ENCODE peak calls at places on chromosomes 6 and 20, in seven cellular contexts. I is neuronal stem cell, S is H9, Z is IMR-90, K is trophoblast cell, J is mesendoderm, H is H1. U is an unnamed sample.

GRCh38 chr6:140909156-140909555 is 1223.6 kb upstream of the GJE1 start:
- DNase-seq in H (no peak), Z (peak; percentile 77), I (no peak), K (no peak), S (no peak), J (no peak), U (no peak)

GRCh38 chr6:12748815-12749521 is 32.4 kb downstream of the PHACTR1 start:
- DNase-seq in J (no peak), I (peak; percentile 49), Z (no peak), K (no peak), H (peak; percentile 57), S (peak; percentile 83), U (no peak)

GRCh38 chr20:49579195-49579594 is 11.3 kb upstream of the PTGIS start:
- DNase-seq in H (no peak), J (no peak), I (no peak), Z (no peak), K (no peak), S (no peak), U (no peak)

GRCh38 chr6:139600919-139601470 is 226.5 kb upstream of the CITED2 start:
- DNase-seq in S (no peak), K (no peak), J (peak; percentile 75), H (no peak), Z (no peak), I (no peak), U (no peak)

GRCh38 chr6:35025241-35026188 is 115.6 kb downstream of the TCP11 start:
- DNase-seq in J (peak; percentile 48), S (no peak), I (no peak), H (no peak), K (no peak), Z (no peak), U (no peak)

GRCh38 chr6:54717849-54718455 is 128.6 kb upstream of the FAM83B start:
- DNase-seq in H (no peak), S (peak; percentile 52), Z (peak; percentile 37), I (peak; percentile 66), K (peak; percentile 84), J (peak; percentile 73), U (peak; percentile 58)

GRCh38 chr20:62195736-62196135 is 12.9 kb downstream of the MTG2 start:
- DNase-seq in K (no peak), S (no peak), H (no peak), Z (no peak), J (no peak), I (no peak), U (no peak)

GRCh38 chr6:27591660-27592059 is 118.8 kb upstream of the ZNF184 start:
- DNase-seq in J (peak; percentile 85), Z (peak; percentile 52), H (no peak), S (peak; percentile 47), K (peak; percentile 4), I (peak; percentile 58), U (peak; percentile 35)

GRCh38 chr6:122749451-122750050 is 30.0 kb upstream of the FABP7 start:
- DNase-seq in K (no peak), Z (no peak), J (no peak), S (no peak), H (no peak), I (no peak), U (peak; percentile 34)

GRCh38 chr20:61650912-61651733 is 399.1 kb downstream of the CDH4 start:
- DNase-seq in Z (no peak), K (no peak), H (no peak), J (no peak), I (no peak), S (no peak), U (no peak)

GRCh38 chr20:48618052-48618451 is 209.7 kb downstream of the PREX1 start:
- DNase-seq in J (no peak), I (no peak), K (no peak), Z (no peak), S (no peak), H (no peak), U (no peak)

GRCh38 chr6:28161410-28162079 is 19.9 kb downstream of the ZKSCAN8 start:
- DNase-seq in Z (peak; percentile 68), H (peak; percentile 65), I (peak; percentile 39), S (peak; percentile 93), J (peak; percentile 91), K (peak; percentile 78), U (peak; percentile 51)

GRCh38 chr6:36727491-36728021 is 29.9 kb downstream of the RAB44 start:
- DNase-seq in K (no peak), Z (peak; percentile 29), J (no peak), H (no peak), I (no peak), S (no peak), U (peak; percentile 33)

GRCh38 chr6:62150048-62150663 is 135.9 kb downstream of the KHDRBS2 start:
- DNase-seq in K (peak; percentile 5), S (peak; percentile 30), Z (peak; percentile 0), H (no peak), I (peak; percentile 32), J (peak; percentile 77), U (peak; percentile 79)

GRCh38 chr6:159691133-159691962 is 1.7 kb downstream of the SOD2 start:
- DNase-seq in K (peak; percentile 69), J (peak; percentile 58), I (no peak), S (no peak), H (no peak), Z (peak; percentile 92), U (peak; percentile 97)

GRCh38 chr20:955656-956055 is 39.5 kb upstream of the ANGPT4 start:
- DNase-seq in S (no peak), J (no peak), Z (no peak), I (no peak), K (no peak), H (no peak), U (no peak)

GRCh38 chr6:25035451-25036435 is 100.0 kb upstream of the RIPOR2 start:
- DNase-seq in J (peak; percentile 90), H (no peak), Z (no peak), I (no peak), K (peak; percentile 52), S (no peak), U (peak; percentile 34)

GRCh38 chr6:1336246-1336843 is 24.4 kb downstream of the FOXQ1 start:
- DNase-seq in J (peak; percentile 78), S (peak; percentile 68), H (no peak), K (peak; percentile 78), Z (no peak), I (no peak), U (no peak)

GRCh38 chr20:48763183-48764030 is 64.4 kb downstream of the PREX1 start:
- DNase-seq in J (peak; percentile 40), Z (no peak), S (no peak), I (peak; percentile 48), K (no peak), H (no peak), U (no peak)

DNA sequence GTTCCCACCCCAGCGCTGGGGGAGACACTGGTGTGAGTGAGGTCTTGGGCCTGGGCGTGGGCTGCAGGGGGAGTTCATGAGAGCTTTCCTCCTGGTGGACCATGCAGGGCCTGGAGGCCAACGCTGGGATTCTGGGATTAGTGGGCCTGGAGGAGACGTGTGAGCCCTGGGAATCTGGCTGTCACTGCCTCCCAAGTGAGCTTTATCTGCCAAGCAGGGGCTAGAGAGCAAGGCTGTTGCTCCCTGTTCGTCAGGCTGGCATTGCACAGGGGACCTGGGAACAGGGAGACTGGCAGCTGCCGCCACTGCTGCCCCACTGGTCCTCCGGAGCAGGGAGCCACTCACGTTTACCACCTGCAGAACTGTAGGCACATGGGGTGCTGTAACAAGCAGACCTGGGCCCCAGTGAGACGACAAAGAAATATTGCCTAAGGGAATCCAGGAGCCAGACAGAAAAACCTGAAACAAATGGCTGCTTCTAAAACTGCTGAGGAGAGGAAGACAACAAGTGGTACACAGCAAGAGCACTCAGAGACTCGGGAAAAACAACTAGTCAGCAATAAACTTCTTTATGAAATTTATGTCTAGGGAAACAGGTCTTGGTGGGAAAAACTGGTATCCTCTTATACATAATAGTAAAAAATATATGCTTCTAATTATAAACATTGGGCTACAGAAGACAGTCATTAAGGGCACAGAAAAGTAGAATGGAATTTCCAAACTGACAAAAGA is 45.2 kb downstream of the PPP1R3G start:
- DNase-seq in Z (no peak), S (no peak), I (no peak), K (no peak), J (no peak), H (no peak), U (no peak)
- H3K18ac ChIP-seq in Z (no peak overlapping the region), S (no peak overlapping the region), I (peak overlapping the region; percentile 91), K (no peak overlapping the region), J (no peak overlapping the region), H (no peak overlapping the region), U (peak overlapping the region; percentile 41)

GRCh38 chr6:170111816-170112582 is 178.9 kb downstream of the DLL1 start:
- DNase-seq in J (peak; percentile 63), S (peak; percentile 34), H (no peak), K (no peak), I (no peak), Z (no peak), U (no peak)
- H3K4ac ChIP-seq in J (no peak overlapping the region), S (no peak overlapping the region), H (no peak overlapping the region), K (no peak overlapping the region), I (no peak overlapping the region), Z (no peak overlapping the region), U (no peak overlapping the region)

GRCh38 chr6:85552652-85553051 is 41.0 kb downstream of the SNX14 start:
- DNase-seq in K (no peak), H (no peak), Z (no peak), S (no peak), J (no peak), I (peak; percentile 46), U (no peak)
- H3K18ac ChIP-seq in K (no peak overlapping the region), H (no peak overlapping the region), Z (no peak overlapping the region), S (no peak overlapping the region), J (no peak overlapping the region), I (no peak overlapping the region), U (no peak overlapping the region)

GRCh38 chr20:45951474-45951873 is 17.0 kb downstream of the PCIF1 start:
- DNase-seq in K (no peak), S (no peak), I (no peak), Z (no peak), J (no peak), H (no peak), U (no peak)
- H3K4ac ChIP-seq in K (no peak overlapping the region), S (no peak overlapping the region), I (no peak overlapping the region), Z (no peak overlapping the region), J (no peak overlapping the region), H (no peak overlapping the region), U (no peak overlapping the region)

DNA sequence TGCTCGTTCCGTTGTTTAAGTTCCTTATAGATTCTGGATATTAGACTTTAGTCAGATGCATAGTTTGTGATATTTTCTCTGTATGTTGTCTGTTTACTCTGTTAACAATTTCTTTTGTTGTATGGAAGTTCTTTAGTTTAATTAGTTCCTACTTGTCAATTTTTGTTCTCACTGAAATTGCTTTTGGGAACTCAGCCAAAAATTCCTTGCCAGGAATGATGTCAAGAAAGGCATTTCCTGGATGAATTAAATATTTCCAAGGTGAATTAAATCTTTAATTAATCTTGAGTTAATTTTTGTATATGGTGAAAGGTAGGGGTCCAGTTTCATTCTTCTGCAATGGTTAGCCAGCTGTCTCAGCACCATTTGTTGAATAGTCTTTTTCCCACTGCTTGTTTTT is 406.2 kb upstream of the NOX3 start:
- DNase-seq in J (no peak), I (no peak), H (no peak), Z (no peak), K (no peak), S (no peak), U (no peak)
- H3K18ac ChIP-seq in J (no peak overlapping the region), I (no peak overlapping the region), H (no peak overlapping the region), Z (no peak overlapping the region), K (no peak overlapping the region), S (no peak overlapping the region), U (no peak overlapping the region)

GRCh38 chr6:33187809-33188208 is 4.5 kb downstream of the COL11A2 start:
- DNase-seq in S (no peak), J (no peak), H (no peak), K (no peak), I (no peak), Z (no peak), U (no peak)
- H3K4ac ChIP-seq in S (no peak overlapping the region), J (no peak overlapping the region), H (no peak overlapping the region), K (no peak overlapping the region), I (no peak overlapping the region), Z (no peak overlapping the region), U (no peak overlapping the region)